ENCODE peak calls at places on chromosomes 11 and 22, in five cellular contexts. B is thyroid gland, E is ovary, N is adrenal gland, A is body of pancreas. Y is an unnamed sample.

GRCh38 chr22:46738961-46739870 is 1.2 kb upstream of the CERK start:
- DNase-seq in E (peak; percentile 47), B (peak; percentile 65), N (peak; percentile 78), A (peak; percentile 59), Y (peak; percentile 73)

GRCh38 chr22:32325811-32326237 is 31.8 kb upstream of the RFPL3 start:
- DNase-seq in E (no peak), A (no peak), B (no peak), N (no peak), Y (peak; percentile 7)

GRCh38 chr11:76962583-76963416 is 71.4 kb upstream of the B3GNT6 start:
- DNase-seq in B (no peak), A (no peak), E (no peak), N (no peak), Y (peak; percentile 55)

GRCh38 chr11:63375434-63375833 is 5.8 kb downstream of the SLC22A9 start:
- DNase-seq in E (no peak), B (no peak), N (no peak), A (no peak), Y (no peak)

GRCh38 chr22:45205624-45205925 is 35.1 kb downstream of the KIAA0930 start:
- DNase-seq in N (no peak), A (no peak), E (peak; percentile 6), B (no peak), Y (no peak)

GRCh38 chr11:112903310-112903709 is 57.9 kb upstream of the NCAM1 start:
- DNase-seq in E (no peak), B (peak; percentile 65), A (no peak), N (no peak), Y (no peak)

GRCh38 chr11:103947566-103947919 is 88.9 kb upstream of the DDI1 start:
- DNase-seq in A (no peak), N (no peak), E (no peak), B (no peak), Y (no peak)

GRCh38 chr11:1303196-1303821 is 6.1 kb downstream of the TOLLIP start:
- DNase-seq in B (no peak), E (no peak), N (peak; percentile 26), A (no peak), Y (peak; percentile 57)

GRCh38 chr22:46352276-46352675 is 16.8 kb downstream of the TRMU start:
- DNase-seq in E (no peak), B (no peak), A (no peak), N (no peak), Y (no peak)

GRCh38 chr22:30277547-30278344 is 11.1 kb upstream of the OSM start:
- DNase-seq in E (no peak), N (no peak), A (no peak), B (no peak), Y (no peak)

GRCh38 chr11:79375818-79376550 is 64.8 kb downstream of the TENM4 start:
- DNase-seq in A (no peak), E (no peak), B (no peak), N (no peak), Y (no peak)

GRCh38 chr22:48650323-48651035 is 1177.2 kb downstream of the BRD1 start:
- DNase-seq in E (no peak), B (no peak), A (no peak), N (no peak), Y (no peak)
- H3K9me3 ChIP-seq in E (no peaks in the 10 kb centered on the region), B (no peaks in the 10 kb centered on the region), A (no peaks in the 10 kb centered on the region), N (no peaks in the 10 kb centered on the region), Y (peaks cover 8% of the 10 kb centered on the region)

GRCh38 chr11:75538150-75538942 is 12.6 kb upstream of the GDPD5 start:
- DNase-seq in E (no peak), A (no peak), B (no peak), N (no peak), Y (no peak)

GRCh38 chr11:75539459-75540022 is 13.8 kb upstream of the GDPD5 start:
- DNase-seq in E (no peak), B (no peak), A (no peak), N (no peak), Y (no peak)

GRCh38 chr11:75535039-75535563 is 9.4 kb upstream of the GDPD5 start:
- DNase-seq in B (no peak), E (no peak), A (no peak), N (no peak), Y (no peak)

GRCh38 chr11:75537740-75538139 is 12.0 kb upstream of the GDPD5 start:
- DNase-seq in E (no peak), B (no peak), A (no peak), N (no peak), Y (no peak)

GRCh38 chr11:75536786-75537629 is 11.3 kb upstream of the GDPD5 start:
- DNase-seq in A (no peak), N (no peak), B (no peak), E (no peak), Y (no peak)
- TF ChIP-seq POLR2A in A (no peak), N (no peak), B (no peak), E (no peak), Y (no peak)

GRCh38 chr11:8698917-8699441 is 16.4 kb downstream of the RPL27A start:
- DNase-seq in N (no peak), A (peak; percentile 27), B (no peak), E (no peak), Y (no peak)
- H3K27ac ChIP-seq in N (peak overlapping the region; percentile 32), A (peak overlapping the region; percentile 87), B (no peak overlapping the region), E (no peak overlapping the region), Y (peak overlapping the region; percentile 94)

DNA sequence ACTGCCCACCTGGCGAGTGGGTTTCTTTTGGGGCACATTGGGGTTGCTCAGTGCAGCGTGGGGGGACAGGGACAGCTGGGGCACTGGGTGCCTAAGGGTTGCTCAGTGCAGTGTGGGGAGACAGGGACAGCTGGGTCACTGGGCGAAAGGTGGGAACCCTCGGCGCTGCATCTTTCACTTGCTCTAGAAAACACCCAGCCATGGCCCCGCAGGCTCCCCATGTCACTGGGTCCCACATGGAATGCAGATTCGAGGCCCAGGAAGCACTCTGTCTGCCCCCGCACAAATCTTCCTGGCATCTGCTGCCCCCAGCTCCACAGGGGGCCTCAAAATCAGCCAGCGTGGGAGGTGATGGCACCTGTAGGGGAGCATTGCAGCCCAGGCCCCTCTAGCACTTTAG is 229.3 kb downstream of the BRD1 start:
- DNase-seq in B (no peak), A (no peak), E (no peak), N (no peak), Y (no peak)
- H3K9me3 ChIP-seq in B (no peaks in the 10 kb centered on the region), A (no peaks in the 10 kb centered on the region), E (no peaks in the 10 kb centered on the region), N (no peaks in the 10 kb centered on the region), Y (no peaks in the 10 kb centered on the region)

GRCh38 chr11:67397536-67397935 is 4.1 kb downstream of the PPP1CA start:
- DNase-seq in E (no peak), N (no peak), B (no peak), A (no peak), Y (no peak)
- TF ChIP-seq POLR2A in E (no peak), N (no peak), B (no peak), A (no peak), Y (no peak)

DNA sequence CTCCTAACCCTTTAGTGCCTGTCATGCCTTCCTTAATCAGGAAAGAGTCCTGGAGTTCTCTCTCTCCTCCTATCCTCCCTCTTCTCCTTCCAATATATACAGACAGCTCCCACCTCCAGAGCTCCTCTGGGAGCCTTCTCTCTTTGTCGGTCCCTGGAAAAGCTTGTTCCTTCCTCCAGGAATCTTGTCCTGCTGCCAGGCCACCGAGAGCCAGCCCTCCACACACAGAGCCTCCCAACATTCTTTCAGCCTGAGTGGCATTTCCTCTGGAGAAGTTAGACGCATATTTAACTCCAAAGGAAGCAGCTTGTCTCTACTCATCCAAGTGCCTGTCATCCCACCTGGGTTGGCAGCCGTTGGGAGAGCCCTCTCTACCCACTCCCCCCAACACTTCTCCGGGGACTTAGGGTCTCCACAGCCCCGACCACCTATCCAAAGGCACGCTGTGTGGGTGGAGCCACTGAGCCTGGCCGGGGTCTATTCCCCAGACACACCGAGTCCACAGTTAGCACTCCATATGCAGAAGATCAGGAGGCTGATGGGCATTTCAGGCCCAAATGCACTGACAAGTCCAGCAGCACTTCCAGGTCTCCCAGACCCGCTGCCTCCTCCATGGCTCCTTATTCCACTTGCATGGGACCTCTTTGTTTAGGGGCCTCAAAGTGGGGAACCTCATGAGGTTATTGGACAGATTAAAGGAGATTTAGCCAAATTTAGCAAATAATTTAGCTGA is 31.1 kb downstream of the DKK3 start:
- DNase-seq in A (no peak), B (peak; percentile 35), N (peak; percentile 65), E (peak; percentile 76), Y (peak; percentile 74)
- H3K27ac ChIP-seq in A (peak overlapping the region; percentile 50), B (peak overlapping the region; percentile 36), N (peak overlapping the region; percentile 89), E (peak overlapping the region; percentile 2), Y (peak overlapping the region; percentile 81)

GRCh38 chr11:31824791-31825452 is 13.8 kb upstream of the PAX6 start:
- DNase-seq in A (no peak), N (no peak), B (no peak), E (no peak), Y (no peak)
- H3K9me3 ChIP-seq in A (no peaks in the 10 kb centered on the region), N (no peaks in the 10 kb centered on the region), B (no peaks in the 10 kb centered on the region), E (no peaks in the 10 kb centered on the region), Y (peaks cover 3% of the 10 kb centered on the region)

GRCh38 chr11:57422669-57423068 is 4.3 kb downstream of the SLC43A3 start:
- DNase-seq in B (no peak), N (no peak), A (no peak), E (no peak), Y (no peak)

GRCh38 chr11:57425565-57426438 is 1.1 kb downstream of the SLC43A3 start:
- DNase-seq in A (peak; percentile 25), B (peak; percentile 96), E (peak; percentile 66), N (peak; percentile 53), Y (peak; percentile 25)

GRCh38 chr11:57424802-57425564 is 1.9 kb downstream of the SLC43A3 start:
- DNase-seq in A (peak; percentile 31), E (peak; percentile 78), N (peak; percentile 73), B (peak; percentile 53), Y (peak; percentile 56)

GRCh38 chr11:57426439-57426753 is 525 bp downstream of the SLC43A3 start:
- DNase-seq in N (no peak), B (no peak), E (no peak), A (no peak), Y (no peak)

GRCh38 chr11:57424137-57424801 is 2.7 kb downstream of the SLC43A3 start:
- DNase-seq in A (no peak), E (no peak), B (no peak), N (peak; percentile 61), Y (no peak)
- TF ChIP-seq POLR2A in A (no peak), E (no peak), B (no peak), N (no peak), Y (no peak)